ENCODE peak calls at places on chromosome 5, in four cellular contexts. One of them, this sample, is unnamed.

GRCh38 chr5:148860599-148860998 is 34.2 kb downstream of the ADRB2 start:
- DNase-seq in HEK293T: no peak
- DNase-seq in fibroblast of the conjunctiva: no peak
- DNase-seq in GM23248: peak; percentile 10
- DNase-seq in this sample: no peak

GRCh38 chr5:80238778-80239679 is 16.8 kb downstream of the SERINC5 start:
- DNase-seq in GM23248: peak; percentile 68
- DNase-seq in fibroblast of the conjunctiva: no peak
- DNase-seq in HEK293T: no peak
- DNase-seq in this sample: peak; percentile 81

GRCh38 chr5:60161340-60161934 is 267.9 kb upstream of the PDE4D start:
- DNase-seq in fibroblast of the conjunctiva: peak; percentile 35
- DNase-seq in HEK293T: peak; percentile 17
- DNase-seq in GM23248: peak; percentile 55
- DNase-seq in this sample: no peak

GRCh38 chr5:153630546-153630945 is 140.1 kb downstream of the GRIA1 start:
- DNase-seq in HEK293T: no peak
- DNase-seq in GM23248: no peak
- DNase-seq in fibroblast of the conjunctiva: no peak
- DNase-seq in this sample: no peak

GRCh38 chr5:83026507-83026906 is 50.7 kb downstream of the TMEM167A start:
- DNase-seq in GM23248: no peak
- DNase-seq in fibroblast of the conjunctiva: no peak
- DNase-seq in HEK293T: no peak
- DNase-seq in this sample: no peak

GRCh38 chr5:109409061-109409843 is 522 bp downstream of the PJA2 start:
- DNase-seq in fibroblast of the conjunctiva: peak; percentile 41
- DNase-seq in HEK293T: peak; percentile 44
- DNase-seq in GM23248: peak; percentile 89
- DNase-seq in this sample: peak; percentile 75

GRCh38 chr5:173640166-173640804 is 23.8 kb upstream of the BOD1 start:
- DNase-seq in GM23248: no peak
- DNase-seq in fibroblast of the conjunctiva: no peak
- DNase-seq in HEK293T: no peak
- DNase-seq in this sample: no peak

GRCh38 chr5:25754895-25755294 is 1110.1 kb upstream of the CDH10 start:
- DNase-seq in GM23248: no peak
- DNase-seq in HEK293T: no peak
- DNase-seq in fibroblast of the conjunctiva: no peak
- DNase-seq in this sample: no peak

GRCh38 chr5:29304555-29304954 is 1888.9 kb upstream of the CDH6 start:
- DNase-seq in HEK293T: no peak
- DNase-seq in GM23248: no peak
- DNase-seq in fibroblast of the conjunctiva: no peak
- DNase-seq in this sample: no peak

GRCh38 chr5:131488463-131488862 is 146.6 kb downstream of the RAPGEF6 start:
- DNase-seq in GM23248: peak; percentile 41
- DNase-seq in HEK293T: no peak
- DNase-seq in fibroblast of the conjunctiva: no peak
- DNase-seq in this sample: no peak

GRCh38 chr5:1075555-1075881 is 36.3 kb downstream of the SLC12A7 start:
- DNase-seq in fibroblast of the conjunctiva: no peak
- DNase-seq in HEK293T: no peak
- DNase-seq in GM23248: no peak
- DNase-seq in this sample: no peak

GRCh38 chr5:77846422-77847128 is 70.4 kb upstream of the TBCA start:
- DNase-seq in GM23248: no peak
- DNase-seq in HEK293T: no peak
- DNase-seq in fibroblast of the conjunctiva: no peak
- DNase-seq in this sample: no peak